ENCODE peak calls at places on chromosomes 12 and 14, in five cellular contexts. W is neural crest cell; I is activated T-helper 9 cell treated with anti-CD3 and anti-CD28 coated beads, Interleukin-2, amount 50 U/mL, for 16 hours; P is cardiac muscle cell; J is HS-5. Q is an unnamed sample.

GRCh38 chr12:69563166-69563762 is 22.0 kb upstream of the CCT2 start:
- DNase-seq in W (no peak), I (no peak), P (no peak), J (no peak), Q (no peak)

GRCh38 chr14:59360923-59361794 is 104.0 kb downstream of the GPR135 start:
- DNase-seq in W (no peak), I (no peak), P (no peak), J (peak), Q (no peak)

GRCh38 chr12:10722502-10722904 is 620 bp downstream of the YBX3 start:
- DNase-seq in W (peak), I (peak), P (peak), J (no peak), Q (no peak)

GRCh38 chr14:59123975-59124374 is 64.5 kb upstream of the DAAM1 start:
- DNase-seq in W (no peak), I (no peak), P (peak), J (no peak), Q (peak)

GRCh38 chr14:74684444-74684843 is 28.4 kb downstream of the AREL1 start:
- DNase-seq in W (no peak), I (no peak), P (no peak), J (no peak), Q (no peak)

GRCh38 chr12:51662728-51663154 is 71.7 kb downstream of the SCN8A start:
- DNase-seq in W (no peak), I (no peak), P (no peak), J (no peak), Q (no peak)

GRCh38 chr14:73696466-73697390 is 17.5 kb downstream of the PNMA1 start:
- DNase-seq in W (no peak), I (no peak), P (no peak), J (peak), Q (no peak)

GRCh38 chr14:72081139-72081538 is 148.9 kb downstream of the RGS6 start:
- DNase-seq in W (no peak), I (no peak), P (no peak), J (no peak), Q (no peak)

GRCh38 chr12:2395352-2395977 is 342.7 kb downstream of the CACNA1C start:
- DNase-seq in W (peak), I (no peak), P (peak), J (no peak), Q (peak)

GRCh38 chr12:113161415-113162016 is 12.0 kb downstream of the CFAP73 start:
- DNase-seq in W (peak), I (no peak), P (peak), J (no peak), Q (peak)

GRCh38 chr14:33567736-33568124 is 383.1 kb downstream of the EGLN3 start:
- DNase-seq in W (no peak), I (no peak), P (no peak), J (no peak), Q (no peak)

GRCh38 chr14:106039400-106039799 is 513.0 kb downstream of the TMEM121 start:
- DNase-seq in W (no peak), I (peak), P (no peak), J (no peak), Q (no peak)

GRCh38 chr14:98069712-98070133 is 1202.3 kb downstream of the BCL11B start:
- DNase-seq in W (no peak), I (no peak), P (peak), J (no peak), Q (no peak)

GRCh38 chr12:67320614-67321305 is 51.6 kb downstream of the CAND1 start:
- DNase-seq in W (no peak), I (no peak), P (no peak), J (no peak), Q (no peak)

GRCh38 chr14:59454131-59454530 is 11.0 kb downstream of the GPR135 start:
- DNase-seq in W (no peak), I (no peak), P (no peak), J (peak), Q (no peak)

GRCh38 chr12:56126732-56127239 is 1.3 kb upstream of the ESYT1 start:
- DNase-seq in W (no peak), I (no peak), P (no peak), J (no peak), Q (no peak)

GRCh38 chr12:3419538-3419937 is 71.5 kb upstream of the PRMT8 start:
- DNase-seq in W (no peak), I (no peak), P (no peak), J (no peak), Q (no peak)

GRCh38 chr12:52178443-52178842 is 13.4 kb downstream of the KRT80 start:
- DNase-seq in W (no peak), I (no peak), P (no peak), J (no peak), Q (no peak)

GRCh38 chr12:95070378-95070777 is 3.0 kb downstream of the NR2C1 start:
- DNase-seq in W (no peak), I (no peak), P (no peak), J (no peak), Q (no peak)

GRCh38 chr14:69997849-69998248 is 118.6 kb downstream of the SMOC1 start:
- DNase-seq in W (no peak), I (no peak), P (no peak), J (no peak), Q (no peak)

GRCh38 chr14:105700622-105701288 is 174.4 kb downstream of the TMEM121 start:
- DNase-seq in W (no peak), I (no peak), P (no peak), J (no peak), Q (no peak)

GRCh38 chr14:37903561-37904191 is 304.0 kb upstream of the SSTR1 start:
- DNase-seq in W (peak), I (no peak), P (peak), J (no peak), Q (peak)

GRCh38 chr12:32272465-32272864 is 126.9 kb upstream of the FGD4 start:
- DNase-seq in W (no peak), I (no peak), P (no peak), J (no peak), Q (no peak)

GRCh38 chr14:51424569-51425251 is 184.7 kb downstream of the TMX1 start:
- DNase-seq in W (no peak), I (no peak), P (no peak), J (no peak), Q (no peak)

GRCh38 chr12:102406033-102406584 is 74.3 kb downstream of the IGF1 start:
- DNase-seq in W (no peak), I (no peak), P (no peak), J (no peak), Q (peak)

GRCh38 chr14:105315941-105316562 is 1.5 kb downstream of the PACS2 start:
- DNase-seq in W (no peak), I (no peak), P (no peak), J (no peak), Q (no peak)

GRCh38 chr12:95755236-95755865 is 35.2 kb downstream of the NTN4 start:
- DNase-seq in W (no peak), I (no peak), P (peak), J (no peak), Q (no peak)

GRCh38 chr12:119914666-119915065 is 37.5 kb upstream of the CIT start:
- DNase-seq in W (no peak), I (no peak), P (no peak), J (no peak), Q (no peak)

GRCh38 chr12:121366063-121366459 is 13.8 kb upstream of the ANAPC5 start:
- DNase-seq in W (no peak), I (no peak), P (no peak), J (no peak), Q (peak)